ENCODE peak calls at places on chromosomes 7 and 10, in eight cellular contexts. One of them, this sample, is unnamed.

GRCh38 chr10:19541299-19541698 is 274.9 kb upstream of the PLXDC2 start:
- DNase-seq in GM06990: no peak
- DNase-seq in colonic mucosa: no peak
- DNase-seq in pancreas: no peak
- DNase-seq in cardiac muscle cell: no peak
- DNase-seq in fibroblast of villous mesenchyme: no peak
- DNase-seq in A549: no peak
- DNase-seq in OCI-LY7: no peak
- DNase-seq in this sample: no peak

GRCh38 chr10:21173433-21173963 is 276.4 kb upstream of the NEBL start:
- DNase-seq in GM06990: peak; percentile 6
- DNase-seq in A549: no peak
- DNase-seq in colonic mucosa: peak; percentile 37
- DNase-seq in OCI-LY7: no peak
- DNase-seq in cardiac muscle cell: peak; percentile 50
- DNase-seq in fibroblast of villous mesenchyme: no peak
- DNase-seq in pancreas: peak; percentile 52
- DNase-seq in this sample: no peak

GRCh38 chr7:122133477-122133876 is 10.6 kb downstream of the AASS start:
- DNase-seq in OCI-LY7: no peak
- DNase-seq in pancreas: no peak
- DNase-seq in colonic mucosa: no peak
- DNase-seq in A549: no peak
- DNase-seq in GM06990: no peak
- DNase-seq in cardiac muscle cell: no peak
- DNase-seq in fibroblast of villous mesenchyme: no peak
- DNase-seq in this sample: no peak

GRCh38 chr10:4720463-4720862 is 105.5 kb upstream of the AKR1E2 start:
- DNase-seq in cardiac muscle cell: no peak
- DNase-seq in OCI-LY7: no peak
- DNase-seq in A549: no peak
- DNase-seq in fibroblast of villous mesenchyme: no peak
- DNase-seq in GM06990: no peak
- DNase-seq in colonic mucosa: no peak
- DNase-seq in pancreas: no peak
- DNase-seq in this sample: no peak

GRCh38 chr10:116353817-116354216 is 29.6 kb downstream of the CCDC172 start:
- DNase-seq in fibroblast of villous mesenchyme: no peak
- DNase-seq in GM06990: no peak
- DNase-seq in A549: no peak
- DNase-seq in pancreas: no peak
- DNase-seq in colonic mucosa: no peak
- DNase-seq in cardiac muscle cell: no peak
- DNase-seq in OCI-LY7: no peak
- DNase-seq in this sample: no peak

GRCh38 chr10:68239069-68239468 is 7.2 kb upstream of the ATOH7 start:
- DNase-seq in cardiac muscle cell: no peak
- DNase-seq in fibroblast of villous mesenchyme: no peak
- DNase-seq in colonic mucosa: no peak
- DNase-seq in GM06990: no peak
- DNase-seq in OCI-LY7: no peak
- DNase-seq in pancreas: no peak
- DNase-seq in A549: no peak
- DNase-seq in this sample: no peak

GRCh38 chr7:74138945-74139843 is 35.0 kb upstream of the EIF4H start:
- DNase-seq in A549: no peak
- DNase-seq in cardiac muscle cell: no peak
- DNase-seq in colonic mucosa: no peak
- DNase-seq in OCI-LY7: no peak
- DNase-seq in GM06990: no peak
- DNase-seq in fibroblast of villous mesenchyme: no peak
- DNase-seq in pancreas: no peak
- DNase-seq in this sample: no peak

GRCh38 chr10:99431190-99431549 is 746 bp upstream of the GOT1 start:
- DNase-seq in colonic mucosa: peak; percentile 83
- DNase-seq in cardiac muscle cell: peak; percentile 46
- DNase-seq in pancreas: peak; percentile 70
- DNase-seq in OCI-LY7: peak; percentile 38
- DNase-seq in fibroblast of villous mesenchyme: peak; percentile 57
- DNase-seq in A549: peak; percentile 30
- DNase-seq in GM06990: no peak
- DNase-seq in this sample: peak; percentile 48

GRCh38 chr7:128829391-128830166 is 627 bp upstream of the FLNC start:
- DNase-seq in OCI-LY7: no peak
- DNase-seq in GM06990: no peak
- DNase-seq in colonic mucosa: no peak
- DNase-seq in fibroblast of villous mesenchyme: no peak
- DNase-seq in cardiac muscle cell: peak; percentile 68
- DNase-seq in A549: no peak
- DNase-seq in pancreas: peak; percentile 50
- DNase-seq in this sample: no peak

GRCh38 chr7:150942591-150943452 is 35.3 kb downstream of the KCNH2 start:
- DNase-seq in fibroblast of villous mesenchyme: no peak
- DNase-seq in A549: no peak
- DNase-seq in colonic mucosa: no peak
- DNase-seq in cardiac muscle cell: no peak
- DNase-seq in OCI-LY7: no peak
- DNase-seq in pancreas: no peak
- DNase-seq in GM06990: no peak
- DNase-seq in this sample: no peak

GRCh38 chr10:117967149-117967548 is 79.6 kb downstream of the RAB11FIP2 start:
- DNase-seq in A549: no peak
- DNase-seq in GM06990: no peak
- DNase-seq in pancreas: no peak
- DNase-seq in OCI-LY7: no peak
- DNase-seq in cardiac muscle cell: no peak
- DNase-seq in colonic mucosa: no peak
- DNase-seq in fibroblast of villous mesenchyme: no peak
- DNase-seq in this sample: no peak

GRCh38 chr7:140689199-140690152 is 7.0 kb upstream of the NDUFB2 start:
- DNase-seq in OCI-LY7: no peak
- DNase-seq in cardiac muscle cell: no peak
- DNase-seq in A549: no peak
- DNase-seq in pancreas: no peak
- DNase-seq in fibroblast of villous mesenchyme: no peak
- DNase-seq in GM06990: no peak
- DNase-seq in colonic mucosa: no peak
- DNase-seq in this sample: no peak

GRCh38 chr7:12685550-12685949 is 1.9 kb upstream of the ARL4A start:
- DNase-seq in GM06990: no peak
- DNase-seq in colonic mucosa: peak; percentile 38
- DNase-seq in pancreas: no peak
- DNase-seq in cardiac muscle cell: peak; percentile 29
- DNase-seq in OCI-LY7: peak; percentile 7
- DNase-seq in A549: peak; percentile 71
- DNase-seq in fibroblast of villous mesenchyme: peak; percentile 75
- DNase-seq in this sample: peak; percentile 35

GRCh38 chr10:120511165-120511564 is 54.1 kb downstream of the PLPP4 start:
- DNase-seq in cardiac muscle cell: no peak
- DNase-seq in pancreas: no peak
- DNase-seq in GM06990: no peak
- DNase-seq in A549: no peak
- DNase-seq in fibroblast of villous mesenchyme: no peak
- DNase-seq in colonic mucosa: no peak
- DNase-seq in OCI-LY7: no peak
- DNase-seq in this sample: no peak

GRCh38 chr7:8581842-8582241 is 148.4 kb downstream of the NXPH1 start:
- DNase-seq in GM06990: no peak
- DNase-seq in OCI-LY7: no peak
- DNase-seq in colonic mucosa: no peak
- DNase-seq in A549: no peak
- DNase-seq in pancreas: peak; percentile 16
- DNase-seq in cardiac muscle cell: no peak
- DNase-seq in fibroblast of villous mesenchyme: no peak
- DNase-seq in this sample: no peak

GRCh38 chr7:105429746-105430612 is 41.3 kb upstream of the SRPK2 start:
- DNase-seq in pancreas: no peak
- DNase-seq in GM06990: peak; percentile 15
- DNase-seq in colonic mucosa: peak; percentile 53
- DNase-seq in OCI-LY7: peak; percentile 63
- DNase-seq in fibroblast of villous mesenchyme: peak; percentile 47
- DNase-seq in A549: peak; percentile 66
- DNase-seq in cardiac muscle cell: peak; percentile 17
- DNase-seq in this sample: peak; percentile 75

GRCh38 chr10:83606275-83606674 is 533.0 kb upstream of the GHITM start:
- DNase-seq in colonic mucosa: no peak
- DNase-seq in cardiac muscle cell: peak; percentile 7
- DNase-seq in GM06990: no peak
- DNase-seq in OCI-LY7: no peak
- DNase-seq in pancreas: no peak
- DNase-seq in fibroblast of villous mesenchyme: peak; percentile 20
- DNase-seq in A549: no peak
- DNase-seq in this sample: no peak
- TF ChIP-seq CTCF in colonic mucosa: no peak
- TF ChIP-seq CTCF in cardiac muscle cell: no peak
- TF ChIP-seq CTCF in GM06990: no peak
- TF ChIP-seq CTCF in OCI-LY7: no peak
- TF ChIP-seq CTCF in pancreas: no peak
- TF ChIP-seq CTCF in fibroblast of villous mesenchyme: no peak
- TF ChIP-seq CTCF in A549: no peak
- TF ChIP-seq CTCF in this sample: no peak

DNA sequence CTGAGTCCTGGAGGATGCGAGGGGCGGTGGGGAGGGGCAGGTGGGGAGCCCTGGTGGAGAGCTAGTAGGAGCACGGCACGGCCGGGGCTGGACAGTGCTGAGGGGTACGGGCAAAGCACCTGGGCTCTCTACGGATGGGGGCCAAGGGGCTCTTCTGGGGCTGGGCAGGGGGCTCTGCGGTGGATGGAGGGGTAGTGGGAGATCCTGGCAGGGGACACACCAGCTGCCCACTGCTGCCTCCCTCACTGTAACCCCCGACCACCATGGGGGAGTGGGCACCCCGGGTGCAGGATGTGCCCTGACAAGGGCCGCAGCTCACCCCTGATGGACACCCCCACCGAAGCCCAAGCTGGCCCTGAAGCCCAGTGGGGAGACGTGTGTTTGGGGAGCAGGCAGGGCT is 203.3 kb downstream of the ELFN1 start:
- DNase-seq in A549: no peak
- DNase-seq in colonic mucosa: no peak
- DNase-seq in OCI-LY7: no peak
- DNase-seq in fibroblast of villous mesenchyme: no peak
- DNase-seq in cardiac muscle cell: no peak
- DNase-seq in GM06990: no peak
- DNase-seq in pancreas: no peak
- DNase-seq in this sample: no peak
- TF ChIP-seq CTCF in A549: no peak
- TF ChIP-seq CTCF in colonic mucosa: no peak
- TF ChIP-seq CTCF in OCI-LY7: no peak
- TF ChIP-seq CTCF in fibroblast of villous mesenchyme: no peak
- TF ChIP-seq CTCF in cardiac muscle cell: no peak
- TF ChIP-seq CTCF in GM06990: no peak
- TF ChIP-seq CTCF in pancreas: no peak
- TF ChIP-seq CTCF in this sample: no peak

GRCh38 chr7:146956323-146956722 is 839.7 kb downstream of the CNTNAP2 start:
- DNase-seq in cardiac muscle cell: no peak
- DNase-seq in pancreas: no peak
- DNase-seq in A549: no peak
- DNase-seq in colonic mucosa: no peak
- DNase-seq in GM06990: no peak
- DNase-seq in OCI-LY7: no peak
- DNase-seq in fibroblast of villous mesenchyme: no peak
- DNase-seq in this sample: no peak

GRCh38 chr7:146961617-146962016 is 845.0 kb downstream of the CNTNAP2 start:
- DNase-seq in GM06990: no peak
- DNase-seq in OCI-LY7: no peak
- DNase-seq in fibroblast of villous mesenchyme: no peak
- DNase-seq in cardiac muscle cell: no peak
- DNase-seq in colonic mucosa: no peak
- DNase-seq in A549: no peak
- DNase-seq in pancreas: no peak
- DNase-seq in this sample: no peak

GRCh38 chr7:146956853-146957252 is 840.3 kb downstream of the CNTNAP2 start:
- DNase-seq in A549: no peak
- DNase-seq in cardiac muscle cell: no peak
- DNase-seq in pancreas: no peak
- DNase-seq in colonic mucosa: no peak
- DNase-seq in OCI-LY7: no peak
- DNase-seq in fibroblast of villous mesenchyme: no peak
- DNase-seq in GM06990: no peak
- DNase-seq in this sample: no peak

GRCh38 chr7:146966274-146966673 is 849.7 kb downstream of the CNTNAP2 start:
- DNase-seq in A549: no peak
- DNase-seq in GM06990: no peak
- DNase-seq in fibroblast of villous mesenchyme: no peak
- DNase-seq in OCI-LY7: no peak
- DNase-seq in cardiac muscle cell: no peak
- DNase-seq in pancreas: no peak
- DNase-seq in colonic mucosa: no peak
- DNase-seq in this sample: no peak

GRCh38 chr7:146960747-146961416 is 844.3 kb downstream of the CNTNAP2 start:
- DNase-seq in A549: no peak
- DNase-seq in OCI-LY7: no peak
- DNase-seq in colonic mucosa: no peak
- DNase-seq in fibroblast of villous mesenchyme: no peak
- DNase-seq in pancreas: no peak
- DNase-seq in GM06990: no peak
- DNase-seq in cardiac muscle cell: no peak
- DNase-seq in this sample: no peak
- TF ChIP-seq CTCF in A549: no peak
- TF ChIP-seq CTCF in OCI-LY7: no peak
- TF ChIP-seq CTCF in colonic mucosa: no peak
- TF ChIP-seq CTCF in fibroblast of villous mesenchyme: no peak
- TF ChIP-seq CTCF in pancreas: no peak
- TF ChIP-seq CTCF in GM06990: no peak
- TF ChIP-seq CTCF in cardiac muscle cell: no peak
- TF ChIP-seq CTCF in this sample: no peak

GRCh38 chr7:24494832-24495231 is 78.4 kb upstream of the PALS2 start:
- DNase-seq in OCI-LY7: no peak
- DNase-seq in fibroblast of villous mesenchyme: no peak
- DNase-seq in cardiac muscle cell: no peak
- DNase-seq in pancreas: no peak
- DNase-seq in GM06990: no peak
- DNase-seq in A549: no peak
- DNase-seq in colonic mucosa: no peak
- DNase-seq in this sample: no peak
- TF ChIP-seq CTCF in OCI-LY7: no peak
- TF ChIP-seq CTCF in fibroblast of villous mesenchyme: no peak
- TF ChIP-seq CTCF in cardiac muscle cell: no peak
- TF ChIP-seq CTCF in pancreas: no peak
- TF ChIP-seq CTCF in GM06990: no peak
- TF ChIP-seq CTCF in A549: no peak
- TF ChIP-seq CTCF in colonic mucosa: no peak
- TF ChIP-seq CTCF in this sample: no peak

DNA sequence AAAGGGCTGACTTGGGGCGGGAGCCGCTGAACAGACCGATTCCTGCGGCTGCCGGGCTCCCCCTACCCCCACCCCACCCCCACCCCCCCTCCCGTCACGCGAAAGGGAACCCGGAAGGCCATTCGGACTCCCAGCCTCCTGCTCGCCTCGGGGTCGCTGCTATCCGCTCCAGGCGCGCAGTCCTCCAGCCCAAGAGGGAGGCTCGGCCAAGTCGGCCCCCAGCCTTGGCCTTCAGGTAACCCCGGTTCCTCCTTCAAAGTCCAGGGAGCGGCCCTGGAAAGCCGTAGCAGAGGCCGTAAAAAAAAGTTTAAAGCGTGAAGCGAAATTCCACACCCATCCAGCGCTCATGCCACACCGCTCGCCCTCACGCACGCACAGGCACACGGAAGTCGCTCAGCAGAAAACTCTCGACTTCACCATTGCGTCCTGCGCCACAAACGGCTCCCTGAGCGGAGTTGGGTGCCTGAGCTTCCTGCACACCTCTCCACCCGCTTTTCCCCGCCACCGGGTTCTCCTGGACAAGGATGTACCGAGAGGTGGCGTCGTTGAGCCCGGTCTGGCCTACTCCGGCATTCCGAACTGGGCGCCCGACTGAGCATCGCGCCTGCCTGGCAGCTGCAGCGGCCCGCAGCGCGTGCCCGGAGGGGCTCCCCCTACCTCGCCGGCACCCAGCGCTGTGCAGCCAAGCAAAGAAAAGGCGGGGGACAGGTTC is 1.4 kb downstream of the SORCS3 start:
- DNase-seq in A549: peak; percentile 46
- DNase-seq in fibroblast of villous mesenchyme: no peak
- DNase-seq in OCI-LY7: no peak
- DNase-seq in pancreas: no peak
- DNase-seq in cardiac muscle cell: peak; percentile 91
- DNase-seq in GM06990: no peak
- DNase-seq in colonic mucosa: peak; percentile 35
- DNase-seq in this sample: peak; percentile 10
- TF ChIP-seq CTCF in A549: peak; percentile 40
- TF ChIP-seq CTCF in fibroblast of villous mesenchyme: peak; percentile 8
- TF ChIP-seq CTCF in OCI-LY7: no peak
- TF ChIP-seq CTCF in pancreas: no peak
- TF ChIP-seq CTCF in cardiac muscle cell: peak; percentile 39
- TF ChIP-seq CTCF in GM06990: peak; percentile 22
- TF ChIP-seq CTCF in colonic mucosa: no peak
- TF ChIP-seq CTCF in this sample: peak; percentile 11

This sample was measured in GM12865.